ENCODE peak calls at places on chromosomes 5 and 9, in eight cellular contexts. Z, P, V, H, J, X, S and Y are unnamed samples.

GRCh38 chr5:111681791-111682190 is 75.2 kb downstream of the NREP start:
- DNase-seq in Z (no peak), P (no peak), V (no peak), H (no peak), J (no peak), X (no peak), S (no peak), Y (no peak)

GRCh38 chr5:160466889-160467554 is 45.4 kb downstream of the PTTG1 start:
- DNase-seq in Z (no peak), P (no peak), V (peak; percentile 8), H (no peak), J (no peak), X (no peak), S (no peak), Y (no peak)

GRCh38 chr9:128419061-128419925 is 1.4 kb upstream of the CERCAM start:
- DNase-seq in Z (no peak), P (no peak), V (peak; percentile 26), H (no peak), J (no peak), X (peak; percentile 77), S (no peak), Y (no peak)

GRCh38 chr9:135165756-135166519 is 78.5 kb downstream of the OLFM1 start:
- DNase-seq in Z (no peak), P (no peak), V (no peak), H (no peak), J (no peak), X (no peak), S (no peak), Y (no peak)

GRCh38 chr5:132491368-132492364 is 1.1 kb upstream of the IRF1 start:
- DNase-seq in Z (no peak), P (no peak), V (no peak), H (no peak), J (no peak), X (no peak), S (no peak), Y (peak; percentile 86)

GRCh38 chr5:77012601-77013000 is 17.6 kb upstream of the AGGF1 start:
- DNase-seq in Z (no peak), P (no peak), V (peak; percentile 8), H (no peak), J (no peak), X (no peak), S (no peak), Y (no peak)

GRCh38 chr9:127589955-127590370 is 22.1 kb upstream of the STXBP1 start:
- DNase-seq in Z (peak; percentile 64), P (no peak), V (peak; percentile 68), H (no peak), J (no peak), X (peak; percentile 90), S (no peak), Y (no peak)

GRCh38 chr5:170638454-170639220 is 134.8 kb downstream of the KCNIP1 start:
- DNase-seq in Z (peak; percentile 73), P (no peak), V (peak; percentile 25), H (peak; percentile 49), J (peak; percentile 46), X (peak; percentile 59), S (peak; percentile 88), Y (peak; percentile 78)